ENCODE peak calls at places on chromosomes 6 and 20, in seven cellular contexts. One of them, this sample, is unnamed.

GRCh38 chr20:52010541-52010940 is 181.0 kb downstream of the ZFP64 start:
- DNase-seq in T-helper 1 cell: no peak
- DNase-seq in tibial artery: no peak
- DNase-seq in natural killer cell: no peak
- DNase-seq in NCI-H1092 treated with DMSO at 0.1 percent for 48 hours: no peak
- DNase-seq in G401: no peak
- DNase-seq in activated CD4-positive, alpha-beta T cell treated with anti-CD3 and anti-CD28 coated beads for 4 hours: no peak
- DNase-seq in this sample: no peak

GRCh38 chr6:28351087-28351486 is 1.3 kb downstream of the ZKSCAN3 start:
- DNase-seq in T-helper 1 cell: no peak
- DNase-seq in tibial artery: no peak
- DNase-seq in natural killer cell: no peak
- DNase-seq in NCI-H1092 treated with DMSO at 0.1 percent for 48 hours: no peak
- DNase-seq in G401: no peak
- DNase-seq in activated CD4-positive, alpha-beta T cell treated with anti-CD3 and anti-CD28 coated beads for 4 hours: no peak
- DNase-seq in this sample: no peak

GRCh38 chr20:49510562-49511117 is 28.2 kb upstream of the KCNB1 start:
- DNase-seq in T-helper 1 cell: no peak
- DNase-seq in tibial artery: peak; percentile 91
- DNase-seq in natural killer cell: no peak
- DNase-seq in NCI-H1092 treated with DMSO at 0.1 percent for 48 hours: no peak
- DNase-seq in G401: no peak
- DNase-seq in activated CD4-positive, alpha-beta T cell treated with anti-CD3 and anti-CD28 coated beads for 4 hours: no peak
- DNase-seq in this sample: no peak

GRCh38 chr6:170200458-170200891 is 90.4 kb downstream of the DLL1 start:
- DNase-seq in T-helper 1 cell: no peak
- DNase-seq in tibial artery: no peak
- DNase-seq in natural killer cell: no peak
- DNase-seq in NCI-H1092 treated with DMSO at 0.1 percent for 48 hours: no peak
- DNase-seq in G401: no peak
- DNase-seq in activated CD4-positive, alpha-beta T cell treated with anti-CD3 and anti-CD28 coated beads for 4 hours: no peak
- DNase-seq in this sample: no peak

GRCh38 chr6:139569561-139569960 is 195.1 kb upstream of the CITED2 start:
- DNase-seq in T-helper 1 cell: no peak
- DNase-seq in tibial artery: no peak
- DNase-seq in natural killer cell: no peak
- DNase-seq in NCI-H1092 treated with DMSO at 0.1 percent for 48 hours: no peak
- DNase-seq in G401: no peak
- DNase-seq in activated CD4-positive, alpha-beta T cell treated with anti-CD3 and anti-CD28 coated beads for 4 hours: no peak
- DNase-seq in this sample: no peak

GRCh38 chr20:3190681-3191111 is 13.8 kb downstream of the DDRGK1 start:
- DNase-seq in T-helper 1 cell: no peak
- DNase-seq in tibial artery: no peak
- DNase-seq in natural killer cell: no peak
- DNase-seq in NCI-H1092 treated with DMSO at 0.1 percent for 48 hours: no peak
- DNase-seq in G401: no peak
- DNase-seq in activated CD4-positive, alpha-beta T cell treated with anti-CD3 and anti-CD28 coated beads for 4 hours: no peak
- DNase-seq in this sample: no peak

GRCh38 chr6:157841211-157841840 is 18.3 kb downstream of the SNX9 start:
- DNase-seq in T-helper 1 cell: no peak
- DNase-seq in tibial artery: no peak
- DNase-seq in natural killer cell: no peak
- DNase-seq in NCI-H1092 treated with DMSO at 0.1 percent for 48 hours: no peak
- DNase-seq in G401: no peak
- DNase-seq in activated CD4-positive, alpha-beta T cell treated with anti-CD3 and anti-CD28 coated beads for 4 hours: no peak
- DNase-seq in this sample: peak; percentile 33

GRCh38 chr6:168159503-168159902 is 80.5 kb upstream of the FRMD1 start:
- DNase-seq in T-helper 1 cell: no peak
- DNase-seq in tibial artery: no peak
- DNase-seq in natural killer cell: no peak
- DNase-seq in NCI-H1092 treated with DMSO at 0.1 percent for 48 hours: peak; percentile 54
- DNase-seq in G401: no peak
- DNase-seq in activated CD4-positive, alpha-beta T cell treated with anti-CD3 and anti-CD28 coated beads for 4 hours: no peak
- DNase-seq in this sample: no peak

GRCh38 chr6:152748843-152749242 is 1.8 kb upstream of the VIP start:
- DNase-seq in T-helper 1 cell: no peak
- DNase-seq in tibial artery: no peak
- DNase-seq in natural killer cell: no peak
- DNase-seq in NCI-H1092 treated with DMSO at 0.1 percent for 48 hours: peak; percentile 1
- DNase-seq in G401: peak; percentile 74
- DNase-seq in activated CD4-positive, alpha-beta T cell treated with anti-CD3 and anti-CD28 coated beads for 4 hours: no peak
- DNase-seq in this sample: no peak

GRCh38 chr6:110366241-110366640 is 8.1 kb upstream of the METTL24 start:
- DNase-seq in T-helper 1 cell: no peak
- DNase-seq in tibial artery: no peak
- DNase-seq in natural killer cell: no peak
- DNase-seq in NCI-H1092 treated with DMSO at 0.1 percent for 48 hours: no peak
- DNase-seq in G401: no peak
- DNase-seq in activated CD4-positive, alpha-beta T cell treated with anti-CD3 and anti-CD28 coated beads for 4 hours: no peak
- DNase-seq in this sample: no peak

GRCh38 chr6:86706449-86706848 is 230.9 kb upstream of the HTR1E start:
- DNase-seq in T-helper 1 cell: no peak
- DNase-seq in tibial artery: no peak
- DNase-seq in natural killer cell: no peak
- DNase-seq in NCI-H1092 treated with DMSO at 0.1 percent for 48 hours: no peak
- DNase-seq in G401: no peak
- DNase-seq in activated CD4-positive, alpha-beta T cell treated with anti-CD3 and anti-CD28 coated beads for 4 hours: no peak
- DNase-seq in this sample: no peak

GRCh38 chr6:113645576-113645970 is 211.6 kb upstream of the MARCKS start:
- DNase-seq in T-helper 1 cell: no peak
- DNase-seq in tibial artery: no peak
- DNase-seq in natural killer cell: no peak
- DNase-seq in NCI-H1092 treated with DMSO at 0.1 percent for 48 hours: no peak
- DNase-seq in G401: no peak
- DNase-seq in activated CD4-positive, alpha-beta T cell treated with anti-CD3 and anti-CD28 coated beads for 4 hours: no peak
- DNase-seq in this sample: no peak

GRCh38 chr6:17341891-17342290 is 51.5 kb upstream of the CAP2 start:
- DNase-seq in T-helper 1 cell: no peak
- DNase-seq in tibial artery: no peak
- DNase-seq in natural killer cell: no peak
- DNase-seq in NCI-H1092 treated with DMSO at 0.1 percent for 48 hours: no peak
- DNase-seq in G401: no peak
- DNase-seq in activated CD4-positive, alpha-beta T cell treated with anti-CD3 and anti-CD28 coated beads for 4 hours: no peak
- DNase-seq in this sample: no peak

GRCh38 chr6:30963641-30964040 is 19.9 kb upstream of the MUC21 start:
- DNase-seq in T-helper 1 cell: no peak
- DNase-seq in tibial artery: no peak
- DNase-seq in natural killer cell: no peak
- DNase-seq in NCI-H1092 treated with DMSO at 0.1 percent for 48 hours: no peak
- DNase-seq in G401: no peak
- DNase-seq in activated CD4-positive, alpha-beta T cell treated with anti-CD3 and anti-CD28 coated beads for 4 hours: no peak
- DNase-seq in this sample: no peak

GRCh38 chr6:160337301-160337700 is 10.9 kb upstream of the SLC22A3 start:
- DNase-seq in T-helper 1 cell: no peak
- DNase-seq in tibial artery: no peak
- DNase-seq in natural killer cell: no peak
- DNase-seq in NCI-H1092 treated with DMSO at 0.1 percent for 48 hours: no peak
- DNase-seq in G401: no peak
- DNase-seq in activated CD4-positive, alpha-beta T cell treated with anti-CD3 and anti-CD28 coated beads for 4 hours: no peak
- DNase-seq in this sample: no peak